ENCODE peak calls at places on chromosomes 5 and 9, in six cellular contexts. One of them, this sample, is unnamed.
A peak's percentile ranks its signal among the peaks of the same experiment; 100 is the strongest.

GRCh38 chr9:1979815-1980367 is 35.3 kb upstream of the SMARCA2 start:
- DNase-seq in ascending aorta: no peak
- DNase-seq in tibial artery: no peak
- DNase-seq in right atrium auricular region: no peak
- DNase-seq in GM23338: no peak
- DNase-seq in lower lobe of right lung: peak; percentile 29
- DNase-seq in this sample: no peak

GRCh38 chr5:171946382-171946781 is 60.1 kb downstream of the FBXW11 start:
- DNase-seq in ascending aorta: no peak
- DNase-seq in tibial artery: no peak
- DNase-seq in right atrium auricular region: no peak
- DNase-seq in GM23338: peak; percentile 62
- DNase-seq in lower lobe of right lung: no peak
- DNase-seq in this sample: no peak

GRCh38 chr9:12464910-12465512 is 228.2 kb upstream of the TYRP1 start:
- DNase-seq in ascending aorta: no peak
- DNase-seq in tibial artery: no peak
- DNase-seq in right atrium auricular region: no peak
- DNase-seq in GM23338: peak; percentile 71
- DNase-seq in lower lobe of right lung: no peak
- DNase-seq in this sample: no peak

GRCh38 chr5:179273441-179274145 is 71.7 kb downstream of the ADAMTS2 start:
- DNase-seq in ascending aorta: no peak
- DNase-seq in tibial artery: no peak
- DNase-seq in right atrium auricular region: no peak
- DNase-seq in GM23338: no peak
- DNase-seq in lower lobe of right lung: peak; percentile 20
- DNase-seq in this sample: no peak

GRCh38 chr9:93479726-93480125 is 26.3 kb upstream of the FAM120AOS start:
- DNase-seq in ascending aorta: no peak
- DNase-seq in tibial artery: no peak
- DNase-seq in right atrium auricular region: no peak
- DNase-seq in GM23338: no peak
- DNase-seq in lower lobe of right lung: no peak
- DNase-seq in this sample: no peak

GRCh38 chr5:101897914-101898313 is 398.2 kb downstream of the SLCO4C1 start:
- DNase-seq in ascending aorta: no peak
- DNase-seq in tibial artery: no peak
- DNase-seq in right atrium auricular region: no peak
- DNase-seq in GM23338: peak; percentile 53
- DNase-seq in lower lobe of right lung: no peak
- DNase-seq in this sample: no peak

GRCh38 chr5:177183766-177184165 is 50.2 kb downstream of the NSD1 start:
- DNase-seq in ascending aorta: no peak
- DNase-seq in tibial artery: no peak
- DNase-seq in right atrium auricular region: no peak
- DNase-seq in GM23338: no peak
- DNase-seq in lower lobe of right lung: no peak
- DNase-seq in this sample: no peak

GRCh38 chr5:132787076-132787475 is 10.0 kb upstream of the SEPTIN8 start:
- DNase-seq in ascending aorta: no peak
- DNase-seq in tibial artery: no peak
- DNase-seq in right atrium auricular region: no peak
- DNase-seq in GM23338: no peak
- DNase-seq in lower lobe of right lung: no peak
- DNase-seq in this sample: no peak

GRCh38 chr5:16574789-16575785 is 41.7 kb downstream of the RETREG1 start:
- DNase-seq in ascending aorta: no peak
- DNase-seq in tibial artery: peak; percentile 57
- DNase-seq in right atrium auricular region: no peak
- DNase-seq in GM23338: peak; percentile 49
- DNase-seq in lower lobe of right lung: no peak
- DNase-seq in this sample: no peak

GRCh38 chr5:172786736-172787462 is 15.9 kb upstream of the DUSP1 start:
- DNase-seq in ascending aorta: no peak
- DNase-seq in tibial artery: no peak
- DNase-seq in right atrium auricular region: no peak
- DNase-seq in GM23338: no peak
- DNase-seq in lower lobe of right lung: peak; percentile 40
- DNase-seq in this sample: no peak

GRCh38 chr5:173618927-173619519 is 2.6 kb upstream of the BOD1 start:
- DNase-seq in ascending aorta: no peak
- DNase-seq in tibial artery: peak; percentile 49
- DNase-seq in right atrium auricular region: no peak
- DNase-seq in GM23338: peak; percentile 79
- DNase-seq in lower lobe of right lung: no peak
- DNase-seq in this sample: no peak

GRCh38 chr9:108722396-108722795 is 133.4 kb downstream of the ACTL7B start:
- DNase-seq in ascending aorta: peak; percentile 12
- DNase-seq in tibial artery: peak; percentile 45
- DNase-seq in right atrium auricular region: no peak
- DNase-seq in GM23338: no peak
- DNase-seq in lower lobe of right lung: no peak
- DNase-seq in this sample: no peak

GRCh38 chr5:39055760-39056393 is 18.3 kb downstream of the RICTOR start:
- DNase-seq in ascending aorta: no peak
- DNase-seq in tibial artery: no peak
- DNase-seq in right atrium auricular region: no peak
- DNase-seq in GM23338: no peak
- DNase-seq in lower lobe of right lung: no peak
- DNase-seq in this sample: no peak

GRCh38 chr5:161378701-161379100 is 167.8 kb downstream of the GABRB2 start:
- DNase-seq in ascending aorta: no peak
- DNase-seq in tibial artery: no peak
- DNase-seq in right atrium auricular region: no peak
- DNase-seq in GM23338: no peak
- DNase-seq in lower lobe of right lung: no peak
- DNase-seq in this sample: no peak

GRCh38 chr5:54844905-54845566 is 140.4 kb downstream of the ESM1 start:
- DNase-seq in ascending aorta: no peak
- DNase-seq in tibial artery: no peak
- DNase-seq in right atrium auricular region: no peak
- DNase-seq in GM23338: peak; percentile 59
- DNase-seq in lower lobe of right lung: no peak
- DNase-seq in this sample: no peak

GRCh38 chr5:79235578-79236363 is at the start of gene JMY:
- DNase-seq in ascending aorta: peak; percentile 74
- DNase-seq in tibial artery: peak; percentile 90
- DNase-seq in right atrium auricular region: peak; percentile 88
- DNase-seq in GM23338: peak; percentile 90
- DNase-seq in lower lobe of right lung: peak; percentile 91
- DNase-seq in this sample: peak; percentile 31

GRCh38 chr5:169904059-169904458 is 76.2 kb downstream of the INSYN2B start:
- DNase-seq in ascending aorta: no peak
- DNase-seq in tibial artery: no peak
- DNase-seq in right atrium auricular region: no peak
- DNase-seq in GM23338: no peak
- DNase-seq in lower lobe of right lung: no peak
- DNase-seq in this sample: no peak

GRCh38 chr9:121085661-121086060 is 10.9 kb downstream of the CNTRL start:
- DNase-seq in ascending aorta: no peak
- DNase-seq in tibial artery: no peak
- DNase-seq in right atrium auricular region: no peak
- DNase-seq in GM23338: no peak
- DNase-seq in lower lobe of right lung: no peak
- DNase-seq in this sample: no peak

GRCh38 chr9:87442451-87442850 is 55.2 kb upstream of the DAPK1 start:
- DNase-seq in ascending aorta: no peak
- DNase-seq in tibial artery: no peak
- DNase-seq in right atrium auricular region: no peak
- DNase-seq in GM23338: no peak
- DNase-seq in lower lobe of right lung: no peak
- DNase-seq in this sample: no peak

GRCh38 chr9:116662633-116663032 is 24.5 kb upstream of the TRIM32 start:
- DNase-seq in ascending aorta: no peak
- DNase-seq in tibial artery: no peak
- DNase-seq in right atrium auricular region: no peak
- DNase-seq in GM23338: no peak
- DNase-seq in lower lobe of right lung: no peak
- DNase-seq in this sample: no peak

DNA sequence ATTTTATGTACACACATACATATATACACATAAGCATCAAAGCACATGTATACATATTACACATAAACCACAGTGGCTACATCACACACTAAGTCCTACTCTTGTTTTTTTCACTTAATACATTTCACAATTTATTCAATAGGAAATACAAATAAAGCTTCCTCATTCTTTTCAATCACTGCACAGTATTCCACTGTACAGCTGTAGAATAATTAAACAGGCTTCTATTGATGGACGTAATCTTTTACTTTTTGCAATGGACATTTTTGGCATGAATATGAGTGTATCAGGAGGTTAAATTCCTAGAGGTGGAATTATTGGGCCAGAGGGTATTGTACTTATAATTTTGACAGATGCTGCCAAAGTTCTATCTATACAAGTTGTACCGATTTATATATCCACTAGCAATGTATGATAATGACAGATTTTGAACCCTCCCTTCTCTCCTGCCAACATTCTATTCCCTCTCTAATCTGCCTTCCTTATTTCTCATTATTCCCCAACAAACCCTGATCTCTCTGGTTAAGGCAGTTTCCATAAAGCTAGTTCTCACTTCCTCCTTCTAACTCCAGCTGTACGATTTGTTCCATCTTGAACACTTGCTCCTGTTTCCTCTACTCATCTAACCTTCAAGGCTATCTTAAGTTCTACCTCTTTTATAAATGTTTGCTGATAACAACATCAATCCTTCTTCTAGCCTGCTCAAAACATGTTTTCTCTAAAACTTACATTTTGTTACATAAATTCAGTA is 35.2 kb downstream of the MRPS27 start:
- DNase-seq in ascending aorta: no peak
- DNase-seq in tibial artery: no peak
- DNase-seq in right atrium auricular region: no peak
- DNase-seq in GM23338: no peak
- DNase-seq in lower lobe of right lung: no peak
- DNase-seq in this sample: no peak
- H3K36me3 ChIP-seq in ascending aorta: no peaks in the 10 kb centered on the region
- H3K36me3 ChIP-seq in tibial artery: no peaks in the 10 kb centered on the region
- H3K36me3 ChIP-seq in right atrium auricular region: no peaks in the 10 kb centered on the region
- H3K36me3 ChIP-seq in GM23338: peaks cover 10% of the 10 kb centered on the region
- H3K36me3 ChIP-seq in lower lobe of right lung: peaks cover 12% of the 10 kb centered on the region
- H3K36me3 ChIP-seq in this sample: no peaks in the 10 kb centered on the region

GRCh38 chr9:6590329-6590728 is 55.2 kb downstream of the GLDC start:
- DNase-seq in ascending aorta: no peak
- DNase-seq in tibial artery: no peak
- DNase-seq in right atrium auricular region: no peak
- DNase-seq in GM23338: no peak
- DNase-seq in lower lobe of right lung: no peak
- DNase-seq in this sample: no peak
- H3K27ac ChIP-seq in ascending aorta: no peak overlapping the region
- H3K27ac ChIP-seq in tibial artery: no peak overlapping the region
- H3K27ac ChIP-seq in right atrium auricular region: no peak overlapping the region
- H3K27ac ChIP-seq in GM23338: no peak overlapping the region
- H3K27ac ChIP-seq in lower lobe of right lung: no peak overlapping the region
- H3K27ac ChIP-seq in this sample: no peak overlapping the region

GRCh38 chr5:157384971-157385709 is 74.9 kb upstream of the NIPAL4 start:
- DNase-seq in ascending aorta: peak; percentile 40
- DNase-seq in tibial artery: peak; percentile 75
- DNase-seq in right atrium auricular region: peak; percentile 71
- DNase-seq in GM23338: peak; percentile 26
- DNase-seq in lower lobe of right lung: no peak
- DNase-seq in this sample: no peak

GRCh38 chr5:157379983-157380382 is 80.0 kb upstream of the NIPAL4 start:
- DNase-seq in ascending aorta: no peak
- DNase-seq in tibial artery: no peak
- DNase-seq in right atrium auricular region: peak; percentile 16
- DNase-seq in GM23338: no peak
- DNase-seq in lower lobe of right lung: no peak
- DNase-seq in this sample: no peak

GRCh38 chr5:157387164-157387563 is 72.8 kb upstream of the NIPAL4 start:
- DNase-seq in ascending aorta: no peak
- DNase-seq in tibial artery: no peak
- DNase-seq in right atrium auricular region: no peak
- DNase-seq in GM23338: no peak
- DNase-seq in lower lobe of right lung: no peak
- DNase-seq in this sample: no peak

GRCh38 chr5:157381746-157382145 is 78.3 kb upstream of the NIPAL4 start:
- DNase-seq in ascending aorta: no peak
- DNase-seq in tibial artery: no peak
- DNase-seq in right atrium auricular region: peak; percentile 16
- DNase-seq in GM23338: no peak
- DNase-seq in lower lobe of right lung: no peak
- DNase-seq in this sample: no peak

DNA sequence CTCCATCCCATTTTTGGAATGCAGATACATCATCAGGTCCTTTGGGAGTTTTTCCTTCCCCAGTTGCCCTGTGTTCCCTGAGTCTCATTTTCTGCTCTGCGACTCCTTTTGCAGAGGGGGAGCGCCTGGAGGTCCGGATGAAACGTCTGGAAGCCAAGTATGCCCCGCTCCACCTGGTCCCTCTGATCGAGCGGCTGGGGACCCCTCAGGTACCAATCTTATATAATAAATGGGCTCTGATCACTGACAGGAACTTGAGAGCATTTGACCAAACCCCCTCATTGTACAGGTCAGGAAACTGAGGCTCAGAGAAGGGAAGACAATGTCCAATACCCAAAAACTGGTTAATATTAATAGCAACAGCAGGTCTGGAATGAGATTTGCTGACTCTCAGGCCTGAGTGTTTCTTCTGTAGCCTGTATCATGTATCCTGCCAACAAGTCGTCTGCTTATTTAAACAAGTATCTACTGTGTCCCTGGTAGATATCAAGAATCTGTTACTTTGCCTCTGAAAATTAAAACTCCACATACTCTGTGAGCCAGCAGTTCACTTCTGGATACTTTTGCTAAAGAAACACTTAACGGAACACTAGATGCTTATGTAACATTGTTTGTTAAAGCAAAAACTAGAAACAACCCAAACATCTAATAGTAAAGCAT is 76.7 kb upstream of the NIPAL4 start:
- DNase-seq in ascending aorta: no peak
- DNase-seq in tibial artery: no peak
- DNase-seq in right atrium auricular region: no peak
- DNase-seq in GM23338: no peak
- DNase-seq in lower lobe of right lung: no peak
- DNase-seq in this sample: no peak
- H3K36me3 ChIP-seq in ascending aorta: no peaks in the 10 kb centered on the region
- H3K36me3 ChIP-seq in tibial artery: no peaks in the 10 kb centered on the region
- H3K36me3 ChIP-seq in right atrium auricular region: no peaks in the 10 kb centered on the region
- H3K36me3 ChIP-seq in GM23338: peaks cover 10% of the 10 kb centered on the region
- H3K36me3 ChIP-seq in lower lobe of right lung: peaks cover 25% of the 10 kb centered on the region
- H3K36me3 ChIP-seq in this sample: no peaks in the 10 kb centered on the region

GRCh38 chr5:100846722-100847121 is 56.4 kb downstream of the ST8SIA4 start:
- DNase-seq in ascending aorta: no peak
- DNase-seq in tibial artery: no peak
- DNase-seq in right atrium auricular region: no peak
- DNase-seq in GM23338: no peak
- DNase-seq in lower lobe of right lung: no peak
- DNase-seq in this sample: no peak

GRCh38 chr5:100840364-100840763 is 62.7 kb downstream of the ST8SIA4 start:
- DNase-seq in ascending aorta: no peak
- DNase-seq in tibial artery: no peak
- DNase-seq in right atrium auricular region: no peak
- DNase-seq in GM23338: no peak
- DNase-seq in lower lobe of right lung: no peak
- DNase-seq in this sample: no peak

GRCh38 chr5:100838048-100838473 is 65.0 kb downstream of the ST8SIA4 start:
- DNase-seq in ascending aorta: no peak
- DNase-seq in tibial artery: no peak
- DNase-seq in right atrium auricular region: no peak
- DNase-seq in GM23338: no peak
- DNase-seq in lower lobe of right lung: no peak
- DNase-seq in this sample: no peak

GRCh38 chr5:100840769-100841168 is 62.3 kb downstream of the ST8SIA4 start:
- DNase-seq in ascending aorta: no peak
- DNase-seq in tibial artery: no peak
- DNase-seq in right atrium auricular region: no peak
- DNase-seq in GM23338: no peak
- DNase-seq in lower lobe of right lung: no peak
- DNase-seq in this sample: no peak

GRCh38 chr5:100841358-100842076 is 61.6 kb downstream of the ST8SIA4 start:
- DNase-seq in ascending aorta: no peak
- DNase-seq in tibial artery: no peak
- DNase-seq in right atrium auricular region: no peak
- DNase-seq in GM23338: no peak
- DNase-seq in lower lobe of right lung: no peak
- DNase-seq in this sample: no peak
- H3K27ac ChIP-seq in ascending aorta: no peak overlapping the region
- H3K27ac ChIP-seq in tibial artery: no peak overlapping the region
- H3K27ac ChIP-seq in right atrium auricular region: peak overlapping the region; percentile 7
- H3K27ac ChIP-seq in GM23338: no peak overlapping the region
- H3K27ac ChIP-seq in lower lobe of right lung: peak overlapping the region; percentile 8
- H3K27ac ChIP-seq in this sample: no peak overlapping the region

This sample was measured in esophagus squamous epithelium.